ENCODE peak calls at places on chromosomes 5 and 9, in four cellular contexts. T is body of pancreas, B is thoracic aorta, W is uterus. D is an unnamed sample. For H3K4me1, the result is how much of the 10 kb centered on the place peaks cover.

GRCh38 chr5:57832873-57833272 is 350.3 kb upstream of the ACTBL2 start:
- DNase-seq in T (no peak), B (no peak), W (no peak), D (no peak)

GRCh38 chr5:181205402-181205734 is 372 bp upstream of the TRIM7 start:
- DNase-seq in T (no peak), B (no peak), W (no peak), D (peak)

GRCh38 chr9:128881884-128882676 is at the start of the genes KYAT1 and LRRC8A:
- DNase-seq in T (peak), B (peak), W (peak), D (peak)

GRCh38 chr5:178377583-178378270 is 145.1 kb upstream of the PHYKPL start:
- DNase-seq in T (no peak), B (no peak), W (no peak), D (no peak)

GRCh38 chr5:151523335-151523734 is 67.8 kb downstream of the FAT2 start:
- DNase-seq in T (no peak), B (no peak), W (no peak), D (no peak)

GRCh38 chr5:65577141-65577540 is 14.0 kb downstream of the PPWD1 start:
- DNase-seq in T (no peak), B (no peak), W (no peak), D (no peak)

GRCh38 chr5:153153086-153153485 is 337.4 kb upstream of the GRIA1 start:
- DNase-seq in T (no peak), B (no peak), W (no peak), D (no peak)

GRCh38 chr5:137751869-137752491 is 2.2 kb downstream of the HNRNPA0 start:
- DNase-seq in T (peak), B (no peak), W (no peak), D (no peak)

DNA sequence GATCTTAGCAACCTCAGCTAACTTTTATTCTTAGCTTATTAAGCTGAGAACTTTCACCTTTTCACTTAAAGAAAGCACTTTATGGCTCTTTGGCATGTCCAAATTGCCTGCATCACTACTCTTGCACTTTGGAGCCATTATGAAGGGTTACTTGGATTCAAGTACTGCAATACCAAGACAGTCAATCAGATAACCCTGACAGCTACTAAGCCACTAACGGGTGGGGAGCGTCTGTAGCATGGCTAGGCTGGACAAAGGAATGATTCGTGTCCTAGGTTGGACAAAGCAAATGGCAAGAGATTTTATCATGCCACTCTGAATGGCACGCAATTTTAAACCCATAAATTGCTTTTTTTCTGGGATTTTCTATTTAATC is 39.6 kb downstream of the TRPM6 start:
- DNase-seq in T (no peak), B (no peak), W (no peak), D (no peak)
- H3K4me3 ChIP-seq in T (no peak), B (no peak), W (no peak), D (no peak)

GRCh38 chr9:98038958-98039357 is 17.6 kb upstream of the NANS start:
- DNase-seq in T (no peak), B (no peak), W (no peak), D (no peak)
- TF ChIP-seq CTCF in T (no peak), B (no peak), W (no peak), D (no peak)

DNA sequence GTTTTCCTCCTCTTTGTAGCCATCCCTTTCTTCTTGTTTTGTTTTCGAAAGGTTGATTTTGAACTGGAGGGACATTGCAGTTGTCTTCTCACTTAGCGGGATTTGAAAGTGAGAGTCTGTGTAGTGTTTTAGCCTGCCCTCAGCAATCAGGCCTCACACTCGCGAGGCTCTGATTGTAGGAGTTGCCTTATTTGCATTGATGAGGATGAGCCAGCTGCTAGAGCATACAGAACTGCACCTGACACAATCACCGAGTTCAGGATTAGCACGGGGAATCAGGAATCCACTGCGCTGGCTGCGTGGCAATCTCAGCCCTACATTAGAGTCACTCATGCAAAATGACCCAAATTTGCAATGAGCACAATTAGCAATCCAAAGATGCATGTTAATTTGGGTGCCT is 122.5 kb upstream of the TMEM161B start:
- DNase-seq in T (no peak), B (no peak), W (no peak), D (no peak)
- H3K4me1 ChIP-seq in T (under half), B (under half), W (under half), D (under half)

GRCh38 chr5:142427529-142427928 is 102.7 kb upstream of the SPRY4 start:
- DNase-seq in T (no peak), B (no peak), W (no peak), D (no peak)

GRCh38 chr5:142426676-142427364 is 102.0 kb upstream of the SPRY4 start:
- DNase-seq in T (no peak), B (no peak), W (no peak), D (no peak)

GRCh38 chr5:142425286-142426065 is 100.7 kb upstream of the SPRY4 start:
- DNase-seq in T (no peak), B (no peak), W (no peak), D (no peak)

GRCh38 chr5:142428036-142428772 is 103.4 kb upstream of the SPRY4 start:
- DNase-seq in T (no peak), B (no peak), W (no peak), D (no peak)

GRCh38 chr5:142426129-142426641 is 101.4 kb upstream of the SPRY4 start:
- DNase-seq in T (peak), B (no peak), W (no peak), D (no peak)
- H3K4me3 ChIP-seq in T (no peak), B (no peak), W (no peak), D (no peak)

GRCh38 chr5:174724484-174725260 is at the start of gene MSX2:
- DNase-seq in T (peak), B (no peak), W (peak), D (peak)
- TF ChIP-seq CTCF in T (no peak), B (no peak), W (no peak), D (no peak)

GRCh38 chr5:124703995-124704394 is 42.4 kb downstream of the ZNF608 start:
- DNase-seq in T (no peak), B (no peak), W (no peak), D (no peak)
- H3K4me1 ChIP-seq in T (half or more), B (under half), W (under half), D (half or more)

DNA sequence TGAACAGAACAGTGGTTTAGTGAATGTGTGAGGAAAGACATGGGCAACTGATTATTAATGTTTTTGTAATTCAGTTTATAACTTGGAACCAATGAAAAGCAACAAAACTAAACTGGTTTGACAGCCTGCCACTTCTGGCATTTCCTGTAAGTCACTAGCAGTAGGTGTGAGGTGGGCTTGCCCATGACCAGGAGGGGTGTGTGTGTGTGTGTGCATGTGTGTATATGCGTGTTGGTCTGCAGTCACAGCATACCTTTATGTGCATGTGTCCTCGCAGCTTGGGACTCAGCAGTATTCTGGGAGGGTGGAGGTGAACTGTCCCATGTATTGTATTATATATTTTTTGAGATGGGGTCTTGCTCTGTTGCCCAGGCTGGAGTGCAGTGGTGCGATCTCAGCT is 32.3 kb downstream of the OTULIN start:
- DNase-seq in T (no peak), B (no peak), W (no peak), D (no peak)
- H3K4me3 ChIP-seq in T (no peak), B (no peak), W (no peak), D (no peak)

DNA sequence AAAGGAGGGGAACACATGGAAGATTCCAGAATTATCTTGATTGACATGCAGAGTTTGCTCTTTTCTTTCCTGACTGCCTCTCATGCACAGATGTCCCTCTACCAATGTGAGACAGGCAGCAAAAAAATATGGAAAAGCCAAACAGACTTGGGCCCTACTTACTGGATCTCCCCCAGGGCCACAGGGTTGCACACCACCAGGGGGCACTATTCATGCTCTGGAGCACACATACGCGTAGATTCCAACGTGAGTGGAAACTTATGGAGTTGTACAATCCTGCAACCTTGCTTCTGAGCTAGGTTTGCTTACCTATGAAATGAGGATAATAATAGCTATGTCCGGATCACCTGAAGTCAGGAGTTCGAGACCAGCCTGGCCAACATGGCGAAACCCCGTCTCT is 319.5 kb downstream of the ARHGEF28 start:
- DNase-seq in T (peak), B (no peak), W (no peak), D (no peak)
- TF ChIP-seq CTCF in T (no peak), B (no peak), W (no peak), D (no peak)

DNA sequence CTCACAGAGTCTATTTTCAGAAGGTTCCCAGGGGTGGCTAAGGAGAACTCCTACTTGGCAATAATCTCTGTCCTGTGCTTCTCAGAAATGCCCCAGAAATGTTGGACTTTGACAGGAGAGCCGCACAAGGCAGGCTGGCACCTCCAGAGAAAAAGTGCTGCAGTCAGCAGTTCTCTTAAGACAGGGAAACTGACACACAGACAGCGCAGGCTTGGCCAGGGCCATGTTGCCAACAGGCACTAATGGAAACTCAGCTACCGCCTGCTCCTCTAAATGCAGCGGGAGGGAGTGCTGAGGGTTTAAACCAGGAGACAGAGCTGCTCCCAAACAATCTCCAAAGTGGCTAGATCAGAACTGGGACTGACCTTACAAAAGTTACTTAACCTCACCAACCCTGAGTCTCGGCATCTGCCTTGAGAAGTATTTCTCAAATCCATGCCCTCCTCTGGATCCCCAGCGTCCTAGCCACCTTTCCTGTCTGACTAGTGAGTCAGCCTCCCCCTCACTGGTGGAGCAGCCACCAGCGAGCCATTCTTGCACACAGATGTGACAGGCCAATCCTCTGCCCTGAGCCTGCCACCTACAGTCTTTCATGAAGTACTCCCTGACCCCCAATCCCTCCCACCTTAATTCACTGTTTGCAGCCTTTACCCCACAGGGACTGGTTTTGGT is 186.4 kb downstream of the CDK5RAP2 start:
- DNase-seq in T (no peak), B (no peak), W (no peak), D (no peak)
- H3K4me1 ChIP-seq in T (under half), B (under half), W (under half), D (under half)

D was measured in gastrocnemius medialis.